ENCODE peak calls at places on chromosomes 5 and 9, in six cellular contexts. J, Z, H, I, A and V are unnamed samples.

GRCh38 chr9:81022177-81022576 is 667.2 kb downstream of the TLE1 start:
- DNase-seq in J (no peak), Z (no peak), H (no peak), I (no peak), A (peak), V (no peak)

GRCh38 chr9:109411069-109411761 is 86.9 kb downstream of the PTPN3 start:
- DNase-seq in J (no peak), Z (no peak), H (no peak), I (no peak), A (peak), V (no peak)

GRCh38 chr5:60368100-60368499 is 331.9 kb downstream of the DEPDC1B start:
- DNase-seq in J (no peak), Z (no peak), H (no peak), I (no peak), A (no peak), V (no peak)

GRCh38 chr5:78182838-78183237 is 111.7 kb downstream of the AP3B1 start:
- DNase-seq in J (no peak), Z (no peak), H (no peak), I (no peak), A (no peak), V (no peak)

GRCh38 chr9:117073539-117074336 is 341.1 kb downstream of the ASTN2 start:
- DNase-seq in J (peak), Z (no peak), H (no peak), I (peak), A (peak), V (no peak)

GRCh38 chr5:179820127-179820482 is 600 bp upstream of the SQSTM1 start:
- DNase-seq in J (peak), Z (no peak), H (peak), I (no peak), A (no peak), V (peak)

GRCh38 chr5:179279347-179280094 is 65.7 kb downstream of the ADAMTS2 start:
- DNase-seq in J (no peak), Z (no peak), H (no peak), I (no peak), A (no peak), V (no peak)

GRCh38 chr5:21919417-21920022 is 933.6 kb downstream of the CDH12 start:
- DNase-seq in J (peak), Z (no peak), H (peak), I (peak), A (peak), V (peak)

GRCh38 chr9:22041792-22042191 is 32.7 kb upstream of the CDKN2B start:
- DNase-seq in J (no peak), Z (peak), H (no peak), I (peak), A (peak), V (peak)

GRCh38 chr5:113804264-113804663 is 290.8 kb downstream of the YTHDC2 start:
- DNase-seq in J (no peak), Z (no peak), H (no peak), I (no peak), A (no peak), V (no peak)

GRCh38 chr5:153660919-153661318 is 170.4 kb downstream of the GRIA1 start:
- DNase-seq in J (no peak), Z (no peak), H (no peak), I (peak), A (peak), V (no peak)

GRCh38 chr5:170985486-170985885 is 123.7 kb downstream of the RANBP17 start:
- DNase-seq in J (no peak), Z (no peak), H (peak), I (no peak), A (peak), V (peak)

GRCh38 chr9:129868571-129869486 is 33.6 kb downstream of the USP20 start:
- DNase-seq in J (no peak), Z (no peak), H (no peak), I (no peak), A (no peak), V (no peak)

GRCh38 chr9:135946392-135946994 is 14.7 kb downstream of the UBAC1 start:
- DNase-seq in J (no peak), Z (no peak), H (no peak), I (no peak), A (no peak), V (no peak)

GRCh38 chr5:102922111-102922510 is 167.0 kb downstream of the PAM start:
- DNase-seq in J (no peak), Z (no peak), H (no peak), I (peak), A (no peak), V (no peak)

GRCh38 chr9:96655198-96655851 is at the start of gene PRXL2C:
- DNase-seq in J (peak), Z (peak), H (peak), I (peak), A (peak), V (peak)

GRCh38 chr9:76451234-76451633 is 7.7 kb upstream of the GCNT1 start:
- DNase-seq in J (peak), Z (no peak), H (no peak), I (no peak), A (peak), V (peak)

GRCh38 chr9:98132806-98133631 is 14.0 kb upstream of the TRIM14 start:
- DNase-seq in J (no peak), Z (no peak), H (no peak), I (no peak), A (no peak), V (no peak)

GRCh38 chr5:179795049-179795862 is 1.5 kb downstream of the LTC4S start:
- DNase-seq in J (no peak), Z (no peak), H (no peak), I (peak), A (no peak), V (no peak)

GRCh38 chr9:14670718-14671117 is 22.5 kb downstream of the ZDHHC21 start:
- DNase-seq in J (no peak), Z (no peak), H (peak), I (no peak), A (peak), V (peak)

GRCh38 chr5:25028994-25029393 is 384.2 kb upstream of the CDH10 start:
- DNase-seq in J (no peak), Z (no peak), H (no peak), I (no peak), A (no peak), V (no peak)

GRCh38 chr5:144189800-144190429 is 19.2 kb downstream of the KCTD16 start:
- DNase-seq in J (peak), Z (no peak), H (peak), I (no peak), A (peak), V (peak)

GRCh38 chr9:14313951-14314423 is at the start of gene NFIB:
- DNase-seq in J (peak), Z (no peak), H (peak), I (peak), A (peak), V (peak)

GRCh38 chr5:178320281-178320855 is 87.8 kb upstream of the PHYKPL start:
- DNase-seq in J (no peak), Z (no peak), H (no peak), I (no peak), A (peak), V (no peak)

GRCh38 chr9:127598839-127599549 is 13.1 kb upstream of the STXBP1 start:
- DNase-seq in J (no peak), Z (no peak), H (no peak), I (no peak), A (peak), V (peak)

GRCh38 chr5:139453683-139454567 is 8.6 kb downstream of the ECSCR start:
- DNase-seq in J (no peak), Z (no peak), H (no peak), I (no peak), A (no peak), V (no peak)

GRCh38 chr9:87656485-87656884 is 69.4 kb upstream of the CTSL start:
- DNase-seq in J (no peak), Z (no peak), H (peak), I (no peak), A (peak), V (peak)

GRCh38 chr9:101269596-101270324 is 115.0 kb downstream of the BAAT start:
- DNase-seq in J (no peak), Z (no peak), H (no peak), I (peak), A (no peak), V (no peak)

GRCh38 chr9:124011460-124012301 is at the start of gene LHX2:
- DNase-seq in J (peak), Z (no peak), H (peak), I (peak), A (peak), V (peak)

GRCh38 chr9:136603901-136604816 is 58.3 kb upstream of the NOTCH1 start:
- DNase-seq in J (no peak), Z (no peak), H (no peak), I (no peak), A (no peak), V (no peak)

DNA sequence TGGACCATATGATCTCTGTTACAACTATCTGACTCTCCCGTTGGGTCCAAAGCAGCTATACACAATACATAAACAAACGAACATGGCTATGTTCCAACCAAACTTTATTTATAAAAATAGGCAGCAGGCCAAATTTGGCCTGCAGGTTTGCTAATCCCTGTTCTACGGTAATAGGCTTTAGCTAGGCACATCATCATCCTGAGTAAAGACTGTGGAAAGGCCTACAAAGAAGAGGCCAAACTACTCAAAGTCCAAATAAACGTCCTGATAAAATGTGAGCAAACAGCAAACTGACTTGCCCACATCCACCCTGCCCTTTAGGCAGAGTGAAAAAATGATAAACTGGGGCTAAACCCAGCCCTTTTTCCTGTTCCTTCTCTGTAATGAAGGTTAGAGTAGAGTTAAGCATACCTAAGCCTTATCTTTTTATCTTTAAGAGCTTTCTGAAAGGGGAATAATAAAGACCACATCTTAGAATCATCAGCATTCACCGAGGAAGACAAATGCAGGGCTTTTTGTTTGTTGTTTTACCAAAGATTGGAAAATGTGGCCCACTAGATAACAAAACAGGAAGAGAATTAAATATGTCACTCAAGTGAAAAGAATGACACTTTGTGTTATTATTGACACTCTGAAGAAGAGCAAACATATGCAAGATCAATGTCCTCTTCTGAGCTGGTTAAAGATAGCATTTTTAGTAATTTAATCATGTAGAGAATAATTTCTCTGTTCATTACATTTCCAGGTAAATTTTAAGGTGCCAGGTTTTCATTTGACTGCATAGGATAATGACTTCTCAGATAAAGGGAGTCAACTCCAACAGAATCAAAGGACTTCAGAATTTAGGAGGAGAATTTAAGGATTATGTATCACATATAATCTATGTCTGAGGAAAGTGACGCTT is 160.0 kb upstream of the GNA14 start:
- DNase-seq in J (no peak), Z (no peak), H (no peak), I (no peak), A (peak), V (no peak)
- H3K4me3 ChIP-seq in J (no peak), Z (no peak), H (no peak), I (no peak), A (no peak), V (no peak)

DNA sequence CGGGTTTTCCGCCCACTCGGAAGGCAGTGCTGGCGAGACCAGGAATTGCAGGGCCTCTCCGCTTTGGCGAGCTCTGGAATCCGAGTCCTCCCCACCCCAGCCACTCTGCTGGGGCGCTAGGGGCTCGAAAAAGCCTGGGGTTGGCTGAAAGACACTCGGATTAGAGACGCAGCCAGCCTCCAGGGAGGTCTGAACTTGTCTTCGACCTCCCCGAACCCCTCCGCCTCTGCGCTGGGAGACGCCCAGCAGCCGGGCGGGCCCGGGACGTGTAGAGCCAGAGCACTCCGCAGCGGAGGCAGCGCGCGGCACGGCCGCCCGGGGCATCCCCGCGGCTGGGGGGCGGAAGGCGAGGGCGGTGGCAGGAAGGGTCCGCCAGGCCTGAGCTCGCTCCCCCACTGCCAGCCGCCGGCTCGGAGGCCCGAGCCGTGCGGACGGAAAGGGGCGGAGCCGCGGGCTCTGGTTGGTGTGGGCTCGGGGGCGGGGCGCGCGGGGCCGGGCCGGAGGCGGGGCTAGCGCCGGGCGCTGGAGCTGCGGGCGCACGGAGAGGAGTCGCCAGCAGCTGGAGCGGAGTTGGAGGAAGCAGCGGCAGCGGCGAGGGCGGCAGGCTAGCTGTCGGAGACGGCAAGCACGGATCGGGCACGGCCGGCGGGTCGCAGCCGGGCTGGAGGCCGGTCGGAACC is at the start of gene PIK3R1:
- DNase-seq in J (peak), Z (peak), H (peak), I (peak), A (peak), V (peak)
- TF ChIP-seq CTCF in J (no peak), Z (no peak), H (peak), I (no peak), A (peak), V (peak)

DNA sequence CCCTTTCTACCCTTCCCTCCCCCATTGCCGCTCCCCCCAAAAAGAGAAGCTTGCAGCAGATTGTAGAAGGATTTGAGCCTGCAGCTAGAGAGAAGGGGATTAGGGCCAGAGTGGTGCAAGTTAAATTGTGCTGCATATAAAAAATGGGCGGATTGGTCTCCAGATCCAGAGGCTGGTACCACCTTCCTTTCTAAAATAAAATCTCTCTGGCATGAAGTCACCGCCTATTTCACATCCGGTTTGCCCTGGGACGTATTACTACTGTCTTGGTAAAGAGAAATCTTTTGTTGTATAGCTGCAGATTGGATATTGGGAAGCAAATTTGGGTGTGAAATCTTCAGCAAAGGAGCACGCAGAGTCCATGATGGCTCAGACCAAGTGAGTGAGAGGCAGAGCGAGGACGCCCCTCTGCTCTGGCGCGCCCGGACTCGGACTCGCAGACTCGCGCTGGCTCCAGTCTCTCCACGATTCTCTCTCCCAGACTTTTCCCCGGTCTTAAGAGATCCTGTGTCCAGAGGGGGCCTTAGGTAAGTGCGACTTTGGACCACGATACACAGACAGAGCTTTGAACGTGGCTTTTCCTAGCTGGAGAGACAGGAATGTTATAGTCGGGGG is at the start of gene GABRA1:
- DNase-seq in J (no peak), Z (no peak), H (no peak), I (peak), A (no peak), V (no peak)
- H3K4me3 ChIP-seq in J (no peak), Z (no peak), H (no peak), I (peak), A (no peak), V (no peak)

GRCh38 chr5:94310870-94311269 is 307.5 kb downstream of the KIAA0825 start:
- DNase-seq in J (no peak), Z (no peak), H (no peak), I (no peak), A (no peak), V (no peak)
- TF ChIP-seq CTCF in J (no peak), Z (no peak), H (no peak), I (no peak), A (no peak), V (no peak)